ENCODE peak calls at places on chromosomes 2 and 18, in five cellular contexts. N, M, G, S and U are unnamed samples.
A peak's percentile ranks its signal among the peaks of the same experiment; 100 is the strongest.

GRCh38 chr2:118185210-118186109 is 97.2 kb downstream of the INSIG2 start:
- DNase-seq in N (no peak), M (peak; percentile 20), G (no peak), S (peak; percentile 34), U (peak; percentile 78)

GRCh38 chr2:239396881-239397681 is 3.7 kb downstream of the HDAC4 start:
- DNase-seq in N (no peak), M (no peak), G (no peak), S (no peak), U (peak; percentile 95)

GRCh38 chr2:38217401-38218188 is 141.6 kb upstream of the CYP1B1 start:
- DNase-seq in N (no peak), M (no peak), G (no peak), S (no peak), U (no peak)

GRCh38 chr18:77124452-77124922 is 8.1 kb downstream of the MBP start:
- DNase-seq in N (no peak), M (no peak), G (no peak), S (no peak), U (peak; percentile 63)

GRCh38 chr2:24671230-24671629 is 122.0 kb downstream of the PTRHD1 start:
- DNase-seq in N (no peak), M (no peak), G (no peak), S (no peak), U (no peak)

GRCh38 chr2:165791811-165792454 is 2.1 kb downstream of the GALNT3 start:
- DNase-seq in N (no peak), M (peak; percentile 45), G (no peak), S (peak; percentile 65), U (no peak)

GRCh38 chr2:48395658-48396057 is 134.3 kb upstream of the STON1 start:
- DNase-seq in N (no peak), M (no peak), G (no peak), S (no peak), U (no peak)

GRCh38 chr2:159939946-159940345 is 122.5 kb downstream of the PLA2R1 start:
- DNase-seq in N (peak; percentile 25), M (peak; percentile 18), G (no peak), S (no peak), U (no peak)

GRCh38 chr2:8453904-8454302 is 228.0 kb upstream of the ID2 start:
- DNase-seq in N (no peak), M (peak; percentile 8), G (no peak), S (no peak), U (peak; percentile 56)

GRCh38 chr2:231545105-231545902 is 15.1 kb upstream of the NMUR1 start:
- DNase-seq in N (no peak), M (peak; percentile 53), G (no peak), S (peak; percentile 26), U (no peak)

GRCh38 chr2:232436381-232437129 is 19.4 kb upstream of the ALPI start:
- DNase-seq in N (no peak), M (no peak), G (no peak), S (no peak), U (no peak)

GRCh38 chr2:2793514-2793913 is 462.4 kb upstream of the MYT1L start:
- DNase-seq in N (no peak), M (no peak), G (no peak), S (no peak), U (no peak)

GRCh38 chr18:8615397-8616025 is 6.3 kb downstream of the RAB12 start:
- DNase-seq in N (peak; percentile 35), M (peak; percentile 97), G (no peak), S (peak; percentile 87), U (peak; percentile 74)

GRCh38 chr2:219473511-219473910 is 25.2 kb upstream of the GMPPA start:
- DNase-seq in N (no peak), M (no peak), G (no peak), S (no peak), U (no peak)

GRCh38 chr18:63363951-63364350 is 3.1 kb downstream of the KDSR start:
- DNase-seq in N (no peak), M (no peak), G (no peak), S (no peak), U (no peak)

GRCh38 chr18:79866889-79867574 is 69.3 kb downstream of the KCNG2 start:
- DNase-seq in N (no peak), M (peak; percentile 29), G (no peak), S (peak; percentile 7), U (no peak)

GRCh38 chr2:126890962-126891450 is 7.7 kb upstream of the TEX51 start:
- DNase-seq in N (no peak), M (no peak), G (no peak), S (no peak), U (no peak)

GRCh38 chr2:239814917-239815637 is 210.1 kb downstream of the NDUFA10 start:
- DNase-seq in N (no peak), M (no peak), G (no peak), S (no peak), U (peak; percentile 92)

GRCh38 chr18:27549335-27550039 is 364.4 kb upstream of the CHST9 start:
- DNase-seq in N (no peak), M (no peak), G (no peak), S (no peak), U (no peak)

GRCh38 chr18:44921974-44922373 is 241.3 kb downstream of the SETBP1 start:
- DNase-seq in N (no peak), M (no peak), G (no peak), S (no peak), U (no peak)
- H3K4me1 ChIP-seq in N (peaks cover 12% of the 10 kb centered on the region), M (no peaks in the 10 kb centered on the region), G (peaks cover 20% of the 10 kb centered on the region), S (peaks cover 2% of the 10 kb centered on the region), U (peaks cover 2% of the 10 kb centered on the region)

DNA sequence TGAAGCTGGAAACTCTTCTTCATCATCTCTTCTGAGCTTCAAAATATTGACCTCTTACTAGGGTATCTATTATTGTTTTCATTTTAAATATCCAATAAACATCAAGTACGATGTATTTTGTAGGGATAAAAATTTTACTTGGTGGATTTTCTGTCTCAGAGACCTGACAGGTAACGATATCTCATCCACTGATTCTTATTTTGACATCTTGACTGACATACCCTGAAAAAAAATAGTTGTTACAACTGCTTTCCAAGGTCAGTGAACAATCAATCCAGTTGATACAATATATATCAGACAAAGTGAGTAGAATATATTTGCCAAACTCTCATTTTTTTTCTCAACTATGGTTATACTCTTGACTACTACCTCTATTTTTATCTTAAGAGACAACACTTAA is 963.7 kb upstream of the CDH2 start:
- DNase-seq in N (no peak), M (no peak), G (no peak), S (no peak), U (no peak)
- H3K4me1 ChIP-seq in N (no peaks in the 10 kb centered on the region), M (no peaks in the 10 kb centered on the region), G (no peaks in the 10 kb centered on the region), S (no peaks in the 10 kb centered on the region), U (no peaks in the 10 kb centered on the region)

GRCh38 chr2:20211860-20212458 is 13.0 kb downstream of the SDC1 start:
- DNase-seq in N (no peak), M (no peak), G (no peak), S (no peak), U (no peak)
- H3K4me1 ChIP-seq in N (peaks cover 100% of the 10 kb centered on the region), M (peaks cover 16% of the 10 kb centered on the region), G (no peaks in the 10 kb centered on the region), S (peaks cover 100% of the 10 kb centered on the region), U (no peaks in the 10 kb centered on the region)

DNA sequence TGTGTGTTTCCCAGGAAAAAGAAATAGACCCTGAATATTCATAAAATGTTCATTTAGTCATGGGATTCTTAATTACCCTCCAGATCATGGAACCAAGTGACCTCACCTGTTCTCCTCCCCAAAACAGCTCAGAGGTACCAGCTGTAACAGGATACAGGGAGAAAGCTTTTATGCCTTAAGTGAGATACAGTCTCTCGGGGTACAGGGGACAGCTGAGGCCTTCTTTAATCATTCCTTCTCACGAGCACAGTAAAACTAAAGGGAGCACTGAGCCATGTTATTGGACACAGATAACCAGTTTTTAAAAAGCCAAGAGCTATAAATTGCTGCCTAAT is 16.6 kb downstream of the EPHA4 start:
- DNase-seq in N (no peak), M (no peak), G (no peak), S (no peak), U (no peak)
- H3K4me1 ChIP-seq in N (no peaks in the 10 kb centered on the region), M (peaks cover 5% of the 10 kb centered on the region), G (peaks cover 14% of the 10 kb centered on the region), S (no peaks in the 10 kb centered on the region), U (no peaks in the 10 kb centered on the region)

GRCh38 chr2:177239934-177240600 is 24.5 kb downstream of the NFE2L2 start:
- DNase-seq in N (no peak), M (peak; percentile 49), G (no peak), S (peak; percentile 52), U (peak; percentile 67)
- H3K4me1 ChIP-seq in N (peaks cover 96% of the 10 kb centered on the region), M (peaks cover 32% of the 10 kb centered on the region), G (peaks cover 79% of the 10 kb centered on the region), S (peaks cover 44% of the 10 kb centered on the region), U (peaks cover 94% of the 10 kb centered on the region)

DNA sequence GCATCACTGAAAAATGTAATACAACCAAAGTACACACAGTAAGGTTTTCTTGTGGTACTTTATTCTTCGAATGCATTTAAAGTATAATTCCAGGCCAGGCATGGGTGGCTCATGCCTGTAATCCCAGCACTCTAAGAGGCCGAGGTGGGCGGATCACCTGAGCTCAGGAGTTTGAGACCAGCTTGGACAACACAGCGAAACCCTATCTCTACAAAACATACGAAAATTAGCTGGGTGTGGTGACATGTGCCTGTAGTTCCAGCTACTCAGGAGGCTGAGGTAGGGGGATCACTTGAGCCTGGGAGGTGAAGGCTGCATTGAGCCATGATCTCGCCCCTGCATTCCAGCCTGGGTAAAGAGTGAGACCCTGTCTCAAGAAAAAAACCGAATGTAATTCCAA is 3.9 kb upstream of the TTC39C start:
- DNase-seq in N (no peak), M (no peak), G (no peak), S (no peak), U (no peak)
- H3K4me1 ChIP-seq in N (peaks cover 4% of the 10 kb centered on the region), M (peaks cover 2% of the 10 kb centered on the region), G (peaks cover under 1% of the 10 kb centered on the region), S (peaks cover 13% of the 10 kb centered on the region), U (peaks cover 7% of the 10 kb centered on the region)

DNA sequence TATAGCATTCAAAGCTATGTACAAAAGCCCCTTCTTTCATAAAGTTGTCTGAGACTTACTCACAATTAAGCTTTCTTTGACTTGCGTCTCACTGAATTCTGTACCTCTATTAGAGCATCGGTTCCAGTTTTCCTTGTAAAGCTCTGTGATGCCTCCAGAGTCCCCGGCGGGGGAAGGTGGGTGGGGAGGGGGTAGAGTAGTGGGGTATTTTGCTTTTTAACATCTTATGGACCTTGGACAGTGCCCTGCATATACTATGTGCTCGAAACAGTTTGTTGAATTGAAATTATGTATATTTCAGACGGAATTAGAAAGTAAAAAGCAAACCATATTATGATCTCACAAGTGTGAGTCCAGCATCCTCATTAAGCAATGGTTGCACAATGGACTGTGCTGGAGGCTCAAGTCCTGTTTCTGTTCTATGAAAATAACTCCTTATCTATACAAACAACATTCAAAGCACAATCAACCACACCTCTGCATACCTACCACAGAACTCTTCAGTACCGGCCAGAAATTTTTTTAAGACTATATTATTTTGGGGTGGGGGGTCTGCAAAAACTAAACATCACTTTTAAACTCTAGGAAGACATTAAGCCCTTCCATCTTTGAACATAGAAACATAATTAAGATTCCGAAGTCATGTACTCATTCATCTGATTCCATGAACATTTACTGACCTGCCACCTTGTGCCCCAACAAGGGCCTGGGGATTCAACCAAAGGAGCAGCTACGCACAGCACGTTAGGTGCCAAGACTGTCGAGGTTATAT is 940 bp downstream of the STAT1 start:
- DNase-seq in N (peak; percentile 31), M (peak; percentile 30), G (no peak), S (no peak), U (no peak)
- H3K4me1 ChIP-seq in N (peaks cover 29% of the 10 kb centered on the region), M (peaks cover 12% of the 10 kb centered on the region), G (peaks cover 16% of the 10 kb centered on the region), S (peaks cover 14% of the 10 kb centered on the region), U (no peaks in the 10 kb centered on the region)